ENCODE peak calls at places on chromosomes 12 and 14, in five cellular contexts. One of them, this sample, is unnamed.

GRCh38 chr12:69330475-69331473 is 17.4 kb upstream of the LYZ start:
- DNase-seq in left ventricle myocardium inferior: no peak
- DNase-seq in IMR-90: peak
- DNase-seq in substantia nigra: no peak
- DNase-seq in heart left ventricle: no peak
- DNase-seq in this sample: no peak

GRCh38 chr12:24943947-24944597 is 4.8 kb downstream of the BCAT1 start:
- DNase-seq in left ventricle myocardium inferior: no peak
- DNase-seq in IMR-90: peak
- DNase-seq in substantia nigra: no peak
- DNase-seq in heart left ventricle: no peak
- DNase-seq in this sample: no peak

GRCh38 chr12:84793558-84794367 is 118.8 kb downstream of the SLC6A15 start:
- DNase-seq in left ventricle myocardium inferior: no peak
- DNase-seq in IMR-90: peak
- DNase-seq in substantia nigra: no peak
- DNase-seq in heart left ventricle: no peak
- DNase-seq in this sample: no peak

GRCh38 chr12:2580821-2581220 is 213.9 kb upstream of the FKBP4 start:
- DNase-seq in left ventricle myocardium inferior: no peak
- DNase-seq in IMR-90: peak
- DNase-seq in substantia nigra: no peak
- DNase-seq in heart left ventricle: no peak
- DNase-seq in this sample: no peak

GRCh38 chr14:32039401-32039800 is 37.7 kb upstream of the ARHGAP5 start:
- DNase-seq in left ventricle myocardium inferior: no peak
- DNase-seq in IMR-90: no peak
- DNase-seq in substantia nigra: no peak
- DNase-seq in heart left ventricle: no peak
- DNase-seq in this sample: no peak

GRCh38 chr14:20456971-20457370 is 1.9 kb downstream of the APEX1 start:
- DNase-seq in left ventricle myocardium inferior: no peak
- DNase-seq in IMR-90: no peak
- DNase-seq in substantia nigra: no peak
- DNase-seq in heart left ventricle: no peak
- DNase-seq in this sample: no peak

GRCh38 chr12:121741743-121742142 is 29.2 kb downstream of the TMEM120B start:
- DNase-seq in left ventricle myocardium inferior: no peak
- DNase-seq in IMR-90: no peak
- DNase-seq in substantia nigra: no peak
- DNase-seq in heart left ventricle: no peak
- DNase-seq in this sample: no peak

GRCh38 chr12:132049442-132049841 is 94.7 kb downstream of the DDX51 start:
- DNase-seq in left ventricle myocardium inferior: no peak
- DNase-seq in IMR-90: no peak
- DNase-seq in substantia nigra: no peak
- DNase-seq in heart left ventricle: no peak
- DNase-seq in this sample: no peak

GRCh38 chr12:8449293-8449944 is 6.3 kb upstream of the CLEC6A start:
- DNase-seq in left ventricle myocardium inferior: no peak
- DNase-seq in IMR-90: no peak
- DNase-seq in substantia nigra: no peak
- DNase-seq in heart left ventricle: no peak
- DNase-seq in this sample: no peak

GRCh38 chr12:98725481-98726247 is 80.6 kb downstream of the APAF1 start:
- DNase-seq in left ventricle myocardium inferior: no peak
- DNase-seq in IMR-90: peak
- DNase-seq in substantia nigra: peak
- DNase-seq in heart left ventricle: no peak
- DNase-seq in this sample: peak

GRCh38 chr12:4261655-4262054 is 11.9 kb upstream of the CCND2 start:
- DNase-seq in left ventricle myocardium inferior: no peak
- DNase-seq in IMR-90: no peak
- DNase-seq in substantia nigra: no peak
- DNase-seq in heart left ventricle: no peak
- DNase-seq in this sample: no peak

GRCh38 chr14:104280902-104281767 is 142.7 kb downstream of the KIF26A start:
- DNase-seq in left ventricle myocardium inferior: peak
- DNase-seq in IMR-90: no peak
- DNase-seq in substantia nigra: no peak
- DNase-seq in heart left ventricle: peak
- DNase-seq in this sample: no peak

GRCh38 chr14:23094666-23095195 is at the start of gene ACIN1:
- DNase-seq in left ventricle myocardium inferior: no peak
- DNase-seq in IMR-90: peak
- DNase-seq in substantia nigra: no peak
- DNase-seq in heart left ventricle: peak
- DNase-seq in this sample: no peak

GRCh38 chr12:116556356-116556952 is 2.7 kb upstream of the MAP1LC3B2 start:
- DNase-seq in left ventricle myocardium inferior: no peak
- DNase-seq in IMR-90: no peak
- DNase-seq in substantia nigra: no peak
- DNase-seq in heart left ventricle: no peak
- DNase-seq in this sample: no peak

GRCh38 chr12:99498756-99499155 is 148.8 kb upstream of the GARIN6 start:
- DNase-seq in left ventricle myocardium inferior: no peak
- DNase-seq in IMR-90: peak
- DNase-seq in substantia nigra: no peak
- DNase-seq in heart left ventricle: no peak
- DNase-seq in this sample: no peak

GRCh38 chr12:116820077-116820656 is 61.1 kb downstream of the HRK start:
- DNase-seq in left ventricle myocardium inferior: no peak
- DNase-seq in IMR-90: no peak
- DNase-seq in substantia nigra: no peak
- DNase-seq in heart left ventricle: no peak
- DNase-seq in this sample: no peak

GRCh38 chr14:95471526-95472304 is 44.7 kb downstream of the SYNE3 start:
- DNase-seq in left ventricle myocardium inferior: peak
- DNase-seq in IMR-90: no peak
- DNase-seq in substantia nigra: no peak
- DNase-seq in heart left ventricle: no peak
- DNase-seq in this sample: no peak

GRCh38 chr12:117857632-117858274 is 111.0 kb downstream of the KSR2 start:
- DNase-seq in left ventricle myocardium inferior: no peak
- DNase-seq in IMR-90: peak
- DNase-seq in substantia nigra: no peak
- DNase-seq in heart left ventricle: no peak
- DNase-seq in this sample: no peak

GRCh38 chr14:65206448-65207096 is 104.3 kb upstream of the MAX start:
- DNase-seq in left ventricle myocardium inferior: no peak
- DNase-seq in IMR-90: peak
- DNase-seq in substantia nigra: no peak
- DNase-seq in heart left ventricle: no peak
- DNase-seq in this sample: no peak

GRCh38 chr14:75982724-75983358 is 1.0 kb upstream of the TGFB3 start:
- DNase-seq in left ventricle myocardium inferior: peak
- DNase-seq in IMR-90: peak
- DNase-seq in substantia nigra: no peak
- DNase-seq in heart left ventricle: peak
- DNase-seq in this sample: peak

GRCh38 chr12:12691549-12691948 is 4.4 kb downstream of the GPR19 start:
- DNase-seq in left ventricle myocardium inferior: no peak
- DNase-seq in IMR-90: no peak
- DNase-seq in substantia nigra: no peak
- DNase-seq in heart left ventricle: no peak
- DNase-seq in this sample: no peak

GRCh38 chr14:24673534-24674203 is 39.7 kb upstream of the GZMB start:
- DNase-seq in left ventricle myocardium inferior: no peak
- DNase-seq in IMR-90: no peak
- DNase-seq in substantia nigra: no peak
- DNase-seq in heart left ventricle: no peak
- DNase-seq in this sample: no peak

GRCh38 chr12:131340616-131341210 is 370.2 kb upstream of the SFSWAP start:
- DNase-seq in left ventricle myocardium inferior: no peak
- DNase-seq in IMR-90: no peak
- DNase-seq in substantia nigra: no peak
- DNase-seq in heart left ventricle: no peak
- DNase-seq in this sample: no peak

GRCh38 chr14:68619805-68620574 is 172.9 kb downstream of the ZFP36L1 start:
- DNase-seq in left ventricle myocardium inferior: peak
- DNase-seq in IMR-90: peak
- DNase-seq in substantia nigra: no peak
- DNase-seq in heart left ventricle: peak
- DNase-seq in this sample: no peak

GRCh38 chr14:73723799-73724621 is 9.8 kb upstream of the PNMA1 start:
- DNase-seq in left ventricle myocardium inferior: peak
- DNase-seq in IMR-90: peak
- DNase-seq in substantia nigra: no peak
- DNase-seq in heart left ventricle: peak
- DNase-seq in this sample: no peak

GRCh38 chr14:75335588-75335987 is 57.0 kb downstream of the FOS start:
- DNase-seq in left ventricle myocardium inferior: no peak
- DNase-seq in IMR-90: no peak
- DNase-seq in substantia nigra: no peak
- DNase-seq in heart left ventricle: no peak
- DNase-seq in this sample: peak

GRCh38 chr12:51183816-51184215 is 10.9 kb upstream of the TFCP2 start:
- DNase-seq in left ventricle myocardium inferior: peak
- DNase-seq in IMR-90: peak
- DNase-seq in substantia nigra: no peak
- DNase-seq in heart left ventricle: peak
- DNase-seq in this sample: no peak

GRCh38 chr14:72416892-72417291 is 477.0 kb downstream of the DPF3 start:
- DNase-seq in left ventricle myocardium inferior: no peak
- DNase-seq in IMR-90: no peak
- DNase-seq in substantia nigra: no peak
- DNase-seq in heart left ventricle: no peak
- DNase-seq in this sample: no peak

GRCh38 chr14:51848120-51848519 is 12.3 kb upstream of the GNG2 start:
- DNase-seq in left ventricle myocardium inferior: no peak
- DNase-seq in IMR-90: no peak
- DNase-seq in substantia nigra: no peak
- DNase-seq in heart left ventricle: no peak
- DNase-seq in this sample: no peak

GRCh38 chr12:103600967-103601728 is 14.1 kb downstream of the STAB2 start:
- DNase-seq in left ventricle myocardium inferior: no peak
- DNase-seq in IMR-90: no peak
- DNase-seq in substantia nigra: no peak
- DNase-seq in heart left ventricle: no peak
- DNase-seq in this sample: no peak

GRCh38 chr12:82896286-82896685 is 209.6 kb downstream of the TMTC2 start:
- DNase-seq in left ventricle myocardium inferior: no peak
- DNase-seq in IMR-90: no peak
- DNase-seq in substantia nigra: no peak
- DNase-seq in heart left ventricle: no peak
- DNase-seq in this sample: no peak
- H3K27ac ChIP-seq in left ventricle myocardium inferior: no peak
- H3K27ac ChIP-seq in IMR-90: no peak
- H3K27ac ChIP-seq in substantia nigra: peak
- H3K27ac ChIP-seq in heart left ventricle: no peak
- H3K27ac ChIP-seq in this sample: peak

DNA sequence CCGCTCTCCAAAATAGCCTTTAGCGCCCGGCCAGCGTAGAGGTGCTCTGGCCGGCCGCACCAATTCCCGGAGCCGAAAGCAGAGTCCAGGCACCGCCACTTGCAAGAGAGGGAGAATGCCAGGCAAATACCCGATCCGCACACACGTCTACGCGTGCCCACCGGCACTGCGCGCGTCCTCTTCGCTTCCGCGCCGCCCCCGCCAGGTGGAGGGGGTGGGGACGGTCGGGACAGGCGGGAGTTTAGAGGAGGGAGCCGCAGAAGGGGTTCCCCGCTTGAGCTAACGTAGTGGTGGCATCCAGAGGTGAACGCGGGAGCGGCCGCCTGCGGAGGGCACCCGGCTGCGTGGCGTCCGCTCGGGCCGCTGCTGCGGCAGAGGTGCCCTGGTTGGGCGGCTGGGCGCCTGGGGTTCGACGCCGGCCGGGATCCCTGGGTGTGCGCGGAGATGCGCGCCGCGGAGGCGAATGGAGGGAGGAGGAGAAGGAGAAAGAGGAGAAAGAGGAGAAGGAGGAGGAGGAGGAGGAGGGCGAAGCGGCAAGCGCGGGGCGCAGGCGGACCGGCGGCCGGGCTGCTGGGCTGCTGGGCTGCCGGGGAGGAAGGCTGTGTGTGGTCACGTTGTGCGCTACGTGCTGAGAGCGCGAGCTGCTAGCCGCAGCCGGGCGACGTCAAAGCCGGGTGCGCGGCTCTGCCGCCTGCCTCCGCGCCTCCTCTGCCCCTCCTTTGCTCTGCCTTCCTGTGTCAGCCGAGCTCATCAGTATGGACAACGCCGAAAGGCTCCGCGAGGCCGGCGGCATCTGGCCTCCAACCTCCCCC is at the start of gene MDGA2:
- DNase-seq in left ventricle myocardium inferior: no peak
- DNase-seq in IMR-90: no peak
- DNase-seq in substantia nigra: no peak
- DNase-seq in heart left ventricle: no peak
- DNase-seq in this sample: peak
- H3K27ac ChIP-seq in left ventricle myocardium inferior: no peak
- H3K27ac ChIP-seq in IMR-90: no peak
- H3K27ac ChIP-seq in substantia nigra: peak
- H3K27ac ChIP-seq in heart left ventricle: no peak
- H3K27ac ChIP-seq in this sample: peak

DNA sequence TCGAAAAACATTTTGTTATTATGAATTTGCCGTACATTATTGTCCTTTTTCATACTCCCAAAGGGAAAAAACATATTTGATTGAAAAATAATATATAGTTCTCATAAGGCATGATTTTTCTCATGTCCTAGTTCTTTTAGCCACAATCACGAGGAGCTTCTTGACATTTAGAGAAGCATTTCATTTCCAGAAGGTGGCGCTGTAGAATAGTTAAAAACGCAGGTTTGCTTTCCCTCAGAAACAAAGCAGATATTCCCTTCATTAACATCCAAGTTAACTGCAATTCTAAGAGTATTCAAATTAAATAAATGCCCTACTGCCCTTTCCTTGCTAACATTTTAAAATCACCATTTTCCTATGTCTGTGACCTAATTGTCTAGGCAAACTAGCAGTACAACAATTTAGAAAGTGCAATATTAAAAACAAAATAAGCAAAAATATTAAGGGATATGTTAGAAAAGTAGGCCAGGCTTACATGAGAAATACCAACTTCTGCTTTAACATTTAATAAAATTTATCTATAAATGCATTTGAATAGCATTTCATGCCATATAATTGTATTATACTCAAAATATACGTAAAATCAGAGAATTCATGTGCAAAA is 10.9 kb upstream of the PIK3C2G start:
- DNase-seq in left ventricle myocardium inferior: no peak
- DNase-seq in IMR-90: peak
- DNase-seq in substantia nigra: no peak
- DNase-seq in heart left ventricle: no peak
- DNase-seq in this sample: no peak
- H3K27ac ChIP-seq in left ventricle myocardium inferior: no peak
- H3K27ac ChIP-seq in IMR-90: no peak
- H3K27ac ChIP-seq in substantia nigra: no peak
- H3K27ac ChIP-seq in heart left ventricle: no peak
- H3K27ac ChIP-seq in this sample: no peak

GRCh38 chr12:113852695-113853490 is 113.2 kb downstream of the RBM19 start:
- DNase-seq in left ventricle myocardium inferior: no peak
- DNase-seq in IMR-90: no peak
- DNase-seq in substantia nigra: no peak
- DNase-seq in heart left ventricle: no peak
- DNase-seq in this sample: no peak
- H3K27ac ChIP-seq in left ventricle myocardium inferior: no peak
- H3K27ac ChIP-seq in IMR-90: no peak
- H3K27ac ChIP-seq in substantia nigra: peak
- H3K27ac ChIP-seq in heart left ventricle: no peak
- H3K27ac ChIP-seq in this sample: peak